ENCODE peak calls at places on chromosomes 13 and 19, in six cellular contexts. G, C, I, L, F and V are unnamed samples.

GRCh38 chr13:34391071-34391470 is 551.0 kb upstream of the NBEA start:
- DNase-seq in G (no peak), C (no peak), I (no peak), L (no peak), F (no peak), V (no peak)

GRCh38 chr19:10565028-10565566 is 713 bp downstream of the KRI1 start:
- DNase-seq in G (peak; percentile 76), C (peak; percentile 68), I (no peak), L (peak; percentile 81), F (peak; percentile 39), V (no peak)

GRCh38 chr19:13990085-13990484 is 16.0 kb downstream of the RFX1 start:
- DNase-seq in G (no peak), C (no peak), I (no peak), L (no peak), F (no peak), V (no peak)

GRCh38 chr13:20460744-20461143 is 64.9 kb downstream of the CRYL1 start:
- DNase-seq in G (no peak), C (no peak), I (no peak), L (no peak), F (no peak), V (no peak)

GRCh38 chr19:28560786-28561185 is 652.2 kb downstream of the UQCRFS1 start:
- DNase-seq in G (no peak), C (no peak), I (no peak), L (no peak), F (no peak), V (no peak)

GRCh38 chr13:112146073-112146360 is 79.1 kb downstream of the SOX1 start:
- DNase-seq in G (peak; percentile 47), C (no peak), I (peak; percentile 35), L (no peak), F (no peak), V (no peak)

GRCh38 chr19:8988204-8988603 is 22.0 kb downstream of the MUC16 start:
- DNase-seq in G (no peak), C (no peak), I (no peak), L (no peak), F (no peak), V (no peak)

GRCh38 chr13:75544681-75545333 is 4.8 kb upstream of the UCHL3 start:
- DNase-seq in G (no peak), C (no peak), I (no peak), L (peak; percentile 62), F (no peak), V (no peak)

GRCh38 chr19:41705393-41706174 is 2.8 kb upstream of the CEACAM5 start:
- DNase-seq in G (peak; percentile 52), C (no peak), I (no peak), L (no peak), F (peak; percentile 31), V (no peak)

GRCh38 chr13:88246239-88246638 is 575.1 kb downstream of the SLITRK5 start:
- DNase-seq in G (no peak), C (no peak), I (no peak), L (no peak), F (no peak), V (no peak)

GRCh38 chr13:59345316-59345715 is 818.4 kb downstream of the DIAPH3 start:
- DNase-seq in G (no peak), C (no peak), I (no peak), L (no peak), F (peak; percentile 77), V (peak; percentile 82)

GRCh38 chr19:19342086-19343015 is 21.7 kb downstream of the MAU2 start:
- DNase-seq in G (no peak), C (peak; percentile 73), I (peak; percentile 58), L (no peak), F (peak; percentile 71), V (no peak)

GRCh38 chr19:41367848-41368301 is 3.9 kb upstream of the B9D2 start:
- DNase-seq in G (no peak), C (no peak), I (no peak), L (no peak), F (no peak), V (no peak)

GRCh38 chr19:55092423-55093318 is 17.0 kb downstream of the EPS8L1 start:
- DNase-seq in G (no peak), C (no peak), I (no peak), L (peak; percentile 72), F (no peak), V (no peak)

GRCh38 chr13:66967825-66968597 is 262.1 kb downstream of the PCDH9 start:
- DNase-seq in G (no peak), C (no peak), I (no peak), L (no peak), F (no peak), V (no peak)

GRCh38 chr13:38228322-38228721 is 121.3 kb upstream of the UFM1 start:
- DNase-seq in G (no peak), C (no peak), I (no peak), L (no peak), F (no peak), V (no peak)

GRCh38 chr13:66468656-66469055 is 761.5 kb downstream of the PCDH9 start:
- DNase-seq in G (no peak), C (no peak), I (no peak), L (no peak), F (no peak), V (no peak)

GRCh38 chr19:47230122-47230920 is 678 bp downstream of the BBC3 start:
- DNase-seq in G (peak; percentile 87), C (peak; percentile 84), I (no peak), L (peak; percentile 89), F (peak; percentile 73), V (no peak)

GRCh38 chr13:91668844-91669495 is 270.5 kb downstream of the GPC5 start:
- DNase-seq in G (no peak), C (no peak), I (no peak), L (no peak), F (no peak), V (no peak)

GRCh38 chr19:14369399-14370168 is 11.7 kb upstream of the ADGRE5 start:
- DNase-seq in G (peak; percentile 86), C (no peak), I (no peak), L (peak; percentile 85), F (no peak), V (peak; percentile 77)

GRCh38 chr13:111503376-111503775 is 182.9 kb downstream of the TEX29 start:
- DNase-seq in G (no peak), C (no peak), I (peak; percentile 15), L (peak; percentile 22), F (no peak), V (no peak)

GRCh38 chr13:97341135-97341534 is 92.8 kb upstream of the RAP2A start:
- DNase-seq in G (no peak), C (no peak), I (no peak), L (no peak), F (no peak), V (no peak)

GRCh38 chr13:75368167-75368566 is 113.8 kb downstream of the TBC1D4 start:
- DNase-seq in G (no peak), C (no peak), I (no peak), L (no peak), F (no peak), V (no peak)

GRCh38 chr13:33279414-33279813 is 6.1 kb downstream of the STARD13 start:
- DNase-seq in G (no peak), C (no peak), I (no peak), L (no peak), F (no peak), V (no peak)

GRCh38 chr13:43804461-43805070 is 17.8 kb upstream of the ENOX1 start:
- DNase-seq in G (no peak), C (no peak), I (no peak), L (no peak), F (no peak), V (no peak)

DNA sequence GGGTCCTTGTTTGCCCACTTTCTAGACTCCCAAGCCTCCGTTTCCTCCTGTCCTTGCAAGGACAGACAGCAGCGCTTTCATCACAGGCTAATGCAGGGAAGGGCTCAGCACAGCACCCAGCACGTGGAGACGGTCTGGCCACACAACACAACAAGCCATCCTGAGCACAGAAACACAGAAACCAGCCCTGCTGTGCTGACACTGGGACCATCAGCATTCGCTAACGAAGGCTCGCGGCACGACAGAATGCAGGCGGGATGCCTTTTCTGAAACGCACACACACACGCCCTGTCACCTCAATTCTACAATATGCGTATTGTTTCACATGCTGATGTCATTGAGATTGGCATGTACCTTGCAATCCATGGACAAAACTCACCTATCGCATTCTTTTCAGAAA is 12.9 kb downstream of the AKT2 start:
- DNase-seq in G (no peak), C (no peak), I (no peak), L (no peak), F (no peak), V (no peak)
- TF ChIP-seq CTCF in G (no peak), C (no peak), I (no peak), L (no peak), F (no peak), V (no peak)

GRCh38 chr19:30082168-30082567 is 140.1 kb downstream of the URI1 start:
- DNase-seq in G (no peak), C (no peak), I (no peak), L (peak; percentile 18), F (no peak), V (no peak)
- H3K36me3 ChIP-seq in G (no peaks in the 10 kb centered on the region), C (no peaks in the 10 kb centered on the region), I (no peaks in the 10 kb centered on the region), L (no peaks in the 10 kb centered on the region), F (no peaks in the 10 kb centered on the region), V (no peaks in the 10 kb centered on the region)

GRCh38 chr19:33703821-33704220 is 82.1 kb downstream of the CHST8 start:
- DNase-seq in G (no peak), C (no peak), I (no peak), L (peak; percentile 51), F (no peak), V (no peak)

GRCh38 chr19:33705090-33705847 is 83.5 kb downstream of the CHST8 start:
- DNase-seq in G (no peak), C (no peak), I (no peak), L (peak; percentile 65), F (no peak), V (no peak)

GRCh38 chr19:33704271-33704670 is 82.5 kb downstream of the CHST8 start:
- DNase-seq in G (no peak), C (no peak), I (no peak), L (peak; percentile 15), F (no peak), V (no peak)

GRCh38 chr19:33702606-33703437 is 81.1 kb downstream of the CHST8 start:
- DNase-seq in G (no peak), C (no peak), I (no peak), L (peak; percentile 47), F (no peak), V (no peak)

DNA sequence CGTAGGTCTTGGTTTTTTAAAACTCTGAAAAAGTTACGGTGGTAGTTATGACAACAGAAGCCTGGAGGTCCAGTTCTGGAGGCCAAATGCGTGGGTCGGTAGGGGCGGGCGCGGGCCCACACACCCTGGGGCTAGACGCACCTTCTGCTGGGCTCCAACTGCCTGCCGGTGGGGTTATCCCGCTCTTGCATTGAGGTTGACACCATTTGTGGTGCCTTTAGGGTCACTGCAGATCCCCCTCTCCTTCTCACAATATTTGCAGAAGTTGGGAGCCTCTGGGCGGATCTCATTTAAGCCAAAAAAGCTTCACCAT is 81.6 kb downstream of the CHST8 start:
- DNase-seq in G (no peak), C (no peak), I (no peak), L (peak; percentile 32), F (no peak), V (no peak)
- H3K27ac ChIP-seq in G (no peak overlapping the region), C (no peak overlapping the region), I (no peak overlapping the region), L (no peak overlapping the region), F (no peak overlapping the region), V (no peak overlapping the region)

GRCh38 chr13:70623260-70623659 is 515.0 kb upstream of the KLHL1 start:
- DNase-seq in G (no peak), C (no peak), I (no peak), L (no peak), F (no peak), V (no peak)
- TF ChIP-seq CTCF in G (peak; percentile 9), C (peak; percentile 33), I (no peak), L (peak; percentile 28), F (peak; percentile 46), V (peak; percentile 47)